ENCODE peak calls at places on chromosomes 3 and 15, in eight cellular contexts. R, C, L, T, S, D, B and W are unnamed samples.

GRCh38 chr3:126057936-126058335 is 26.0 kb downstream of the SLC41A3 start:
- DNase-seq in L (no peak), B (no peak), T (no peak), R (peak), C (no peak), S (no peak), D (no peak), W (no peak)

GRCh38 chr3:109023656-109024254 is 70.1 kb upstream of the GUCA1C start:
- DNase-seq in L (peak), D (peak), B (no peak), T (peak), S (no peak), R (no peak), C (peak), W (no peak)

GRCh38 chr15:65087411-65087810 is 10.9 kb downstream of the KBTBD13 start:
- DNase-seq in D (no peak), C (peak), T (no peak), L (no peak), R (no peak), S (no peak), B (no peak), W (no peak)

GRCh38 chr3:183591881-183592521 is 36.5 kb upstream of the KLHL6 start:
- DNase-seq in S (no peak), L (no peak), T (no peak), D (no peak), R (no peak), B (no peak), C (no peak), W (peak)

GRCh38 chr15:74400313-74400850 is 32.9 kb upstream of the CYP11A1 start:
- DNase-seq in C (no peak), R (no peak), L (no peak), S (no peak), B (no peak), T (no peak), D (no peak), W (no peak)

GRCh38 chr3:138593488-138594149 is 441 bp downstream of the CEP70 start:
- DNase-seq in C (no peak), L (peak), B (peak), R (no peak), D (peak), S (no peak), T (no peak), W (no peak)

GRCh38 chr3:57852896-57853295 is 96.8 kb downstream of the SLMAP start:
- DNase-seq in L (peak), T (no peak), R (no peak), C (no peak), S (no peak), B (no peak), D (no peak), W (no peak)

GRCh38 chr15:43266834-43267233 is at the start of gene TGM5:
- DNase-seq in L (no peak), C (no peak), R (no peak), B (no peak), D (peak), T (no peak), S (no peak), W (no peak)

GRCh38 chr15:41558400-41559238 is at the start of gene TYRO3:
- DNase-seq in L (peak), R (peak), T (peak), S (no peak), D (peak), C (peak), B (peak), W (peak)

GRCh38 chr3:70561796-70562195 is 249.4 kb upstream of the MDFIC2 start:
- DNase-seq in T (no peak), C (no peak), R (no peak), S (no peak), B (no peak), D (no peak), L (no peak), W (no peak)

GRCh38 chr15:101091080-101092017 is 160.5 kb downstream of the CHSY1 start:
- DNase-seq in L (no peak), B (no peak), D (peak), T (no peak), C (no peak), S (no peak), R (no peak), W (no peak)

GRCh38 chr15:58077427-58077826 is 11.9 kb upstream of the ALDH1A2 start:
- DNase-seq in S (no peak), C (peak), T (no peak), B (no peak), D (peak), L (no peak), R (no peak), W (no peak)